ENCODE peak calls at places on chromosomes 2 and 18, in five cellular contexts. Y, G, I, O and F are unnamed samples.

GRCh38 chr2:41774011-41774605 is 273.7 kb upstream of the PKDCC start:
- DNase-seq in O (no peak), I (no peak), Y (no peak), G (no peak), F (no peak)

GRCh38 chr2:31202833-31203232 is 14.5 kb downstream of the CAPN14 start:
- DNase-seq in G (no peak), O (no peak), Y (no peak), I (no peak), F (no peak)

GRCh38 chr2:126906781-126907180 is 8.1 kb downstream of the TEX51 start:
- DNase-seq in I (no peak), G (peak; percentile 16), O (no peak), Y (peak; percentile 40), F (no peak)

GRCh38 chr2:233711312-233712008 is 1.2 kb upstream of the UGT1A5 start:
- DNase-seq in G (peak; percentile 84), I (peak; percentile 78), Y (peak; percentile 93), O (peak; percentile 84), F (peak; percentile 84)

GRCh38 chr2:222561817-222562424 is 94.0 kb downstream of the FARSB start:
- DNase-seq in I (no peak), O (peak; percentile 57), Y (peak; percentile 89), G (peak; percentile 65), F (peak; percentile 65)

GRCh38 chr2:22481507-22482217 is 903.3 kb upstream of the KLHL29 start:
- DNase-seq in I (no peak), G (no peak), Y (no peak), O (no peak), F (no peak)

GRCh38 chr2:154457291-154457690 is 241.2 kb upstream of the KCNJ3 start:
- DNase-seq in O (peak; percentile 27), I (no peak), Y (no peak), G (no peak), F (no peak)

GRCh38 chr2:71788186-71788525 is 334.8 kb downstream of the DYSF start:
- DNase-seq in O (no peak), Y (peak; percentile 27), G (no peak), I (no peak), F (peak; percentile 36)

GRCh38 chr2:67927489-67927888 is 135.3 kb downstream of the C1D start:
- DNase-seq in G (peak; percentile 34), O (no peak), I (no peak), Y (peak; percentile 57), F (no peak)

GRCh38 chr2:236916181-236916580 is 169.5 kb upstream of the COPS8 start:
- DNase-seq in G (no peak), Y (no peak), I (no peak), O (no peak), F (no peak)

GRCh38 chr2:104929663-104930062 is 75.7 kb downstream of the POU3F3 start:
- DNase-seq in Y (no peak), G (no peak), I (no peak), O (no peak), F (no peak)

GRCh38 chr2:220198911-220199310 is 571.5 kb downstream of the SLC4A3 start:
- DNase-seq in Y (no peak), I (no peak), O (no peak), G (no peak), F (no peak)

GRCh38 chr18:72160504-72161445 is 383.4 kb downstream of the CBLN2 start:
- DNase-seq in G (no peak), O (no peak), I (no peak), Y (no peak), F (no peak)

GRCh38 chr2:203706403-203706802 is at the start of gene CD28:
- DNase-seq in O (no peak), Y (no peak), I (peak; percentile 36), G (no peak), F (no peak)

GRCh38 chr2:101902169-101902568 is 89.6 kb upstream of the IL1R2 start:
- DNase-seq in G (no peak), Y (no peak), O (no peak), I (no peak), F (no peak)

GRCh38 chr2:8436585-8436984 is 245.3 kb upstream of the ID2 start:
- DNase-seq in G (no peak), O (no peak), I (no peak), Y (peak; percentile 10), F (peak; percentile 14)

GRCh38 chr2:96907405-96908041 is 37.6 kb upstream of the SEMA4C start:
- DNase-seq in G (peak; percentile 81), Y (peak; percentile 93), O (no peak), I (peak; percentile 90), F (peak; percentile 85)

GRCh38 chr2:236875906-236876505 is 209.7 kb upstream of the COPS8 start:
- DNase-seq in Y (peak; percentile 41), I (peak; percentile 61), O (peak; percentile 84), G (no peak), F (no peak)

GRCh38 chr18:61898576-61899205 is 5.9 kb upstream of the RNF152 start:
- DNase-seq in O (no peak), I (no peak), Y (no peak), G (no peak), F (no peak)

GRCh38 chr18:73503326-73503725 is 635.5 kb upstream of the NETO1 start:
- DNase-seq in Y (no peak), G (no peak), I (no peak), O (no peak), F (no peak)